ENCODE peak calls at places on chromosomes 11 and 22, in five cellular contexts. L, Z, D, G and U are unnamed samples.

GRCh38 chr11:14974723-14975587 is 2.8 kb upstream of the CALCA start:
- DNase-seq in L (peak; percentile 66), Z (peak; percentile 44), D (peak; percentile 30), G (peak; percentile 25), U (no peak)

GRCh38 chr11:80285076-80285790 is 844.4 kb upstream of the TENM4 start:
- DNase-seq in L (no peak), Z (no peak), D (no peak), G (no peak), U (no peak)

GRCh38 chr11:68950268-68950667 is 30.5 kb downstream of the MRGPRD start:
- DNase-seq in L (peak; percentile 18), Z (no peak), D (no peak), G (no peak), U (no peak)

GRCh38 chr11:63610604-63611394 is 3.4 kb downstream of the PLAAT3 start:
- DNase-seq in L (no peak), Z (no peak), D (no peak), G (no peak), U (no peak)

GRCh38 chr11:68364581-68364980 is 52.2 kb downstream of the LRP5 start:
- DNase-seq in L (no peak), Z (no peak), D (no peak), G (no peak), U (no peak)

GRCh38 chr11:30853470-30853869 is 267.3 kb upstream of the MPPED2 start:
- DNase-seq in L (no peak), Z (no peak), D (no peak), G (no peak), U (no peak)

GRCh38 chr22:44292007-44292370 is 20.8 kb downstream of the SHISAL1 start:
- DNase-seq in L (no peak), Z (no peak), D (no peak), G (no peak), U (peak; percentile 91)

GRCh38 chr11:124302291-124302690 is 11.5 kb downstream of the OR8D1 start:
- DNase-seq in L (no peak), Z (no peak), D (no peak), G (no peak), U (no peak)

GRCh38 chr22:29473001-29473400 is 7.0 kb upstream of the NEFH start:
- DNase-seq in L (no peak), Z (no peak), D (no peak), G (no peak), U (no peak)

GRCh38 chr11:125489166-125489565 is 6.9 kb downstream of the FEZ1 start:
- DNase-seq in L (no peak), Z (no peak), D (no peak), G (no peak), U (no peak)

GRCh38 chr22:39607093-39607492 is 36.5 kb downstream of the CACNA1I start:
- DNase-seq in L (no peak), Z (no peak), D (no peak), G (no peak), U (no peak)

GRCh38 chr11:128626913-128627665 is 39.7 kb upstream of the ETS1 start:
- DNase-seq in L (no peak), Z (no peak), D (no peak), G (no peak), U (no peak)

GRCh38 chr11:125626381-125626950 is 1.5 kb downstream of the CHEK1 start:
- DNase-seq in L (peak; percentile 57), Z (no peak), D (no peak), G (peak; percentile 6), U (no peak)

GRCh38 chr11:46661836-46662235 is 38.6 kb downstream of the ARHGAP1 start:
- DNase-seq in L (no peak), Z (no peak), D (no peak), G (no peak), U (no peak)

GRCh38 chr22:43883012-43883661 is 8.7 kb downstream of the PNPLA5 start:
- DNase-seq in L (peak; percentile 73), Z (peak; percentile 40), D (peak; percentile 42), G (peak; percentile 4), U (no peak)

GRCh38 chr11:96146765-96147164 is 196.2 kb downstream of the MAML2 start:
- DNase-seq in L (no peak), Z (no peak), D (no peak), G (no peak), U (no peak)

GRCh38 chr22:18068381-18068988 is 9.3 kb upstream of the PEX26 start:
- DNase-seq in L (no peak), Z (no peak), D (no peak), G (no peak), U (peak; percentile 46)

GRCh38 chr11:48150213-48150612 is 66.4 kb upstream of the OR4B1 start:
- DNase-seq in L (no peak), Z (no peak), D (no peak), G (no peak), U (no peak)

GRCh38 chr11:46075168-46075567 is 46.1 kb downstream of the PHF21A start:
- DNase-seq in L (no peak), Z (no peak), D (no peak), G (no peak), U (no peak)

GRCh38 chr11:2584812-2585565 is 114.8 kb downstream of the KCNQ1OT1 start:
- DNase-seq in L (no peak), Z (peak; percentile 1), D (no peak), G (no peak), U (no peak)

GRCh38 chr22:44684506-44685383 is 17.3 kb upstream of the PRR5 start:
- DNase-seq in L (peak; percentile 89), Z (peak; percentile 79), D (peak; percentile 89), G (peak; percentile 54), U (peak; percentile 70)

GRCh38 chr11:93285430-93285829 is 45.1 kb upstream of the DEUP1 start:
- DNase-seq in L (no peak), Z (no peak), D (no peak), G (no peak), U (no peak)